ENCODE peak calls at places on chromosome 2, in nine cellular contexts. A is anterior cingulate cortex; K is fibroblast of mammary gland; P is Peyer's patch; D is activated naive CD8-positive, alpha-beta T cell treated with anti-CD3 and anti-CD28 coated beads for 36 hours; H is activated effector memory CD4-positive, alpha-beta T cell treated with anti-CD3 and anti-CD28 coated beads, Interleukin-2, amount 50 U/mL, for 16 hours; X is cerebellum; G is activated gamma-delta T cell treated with Interleukin-2 at 50 U/mL for 16 hours; Y is NCI-H1417 treated with DMSO at 0.1 percent for 48 hours. W is an unnamed sample.

GRCh38 chr2:172726172-172726735 is 9.4 kb upstream of the RAPGEF4 start:
- DNase-seq in D (no peak), A (no peak), K (no peak), Y (no peak), X (peak), P (no peak), H (no peak), G (no peak), W (no peak)

GRCh38 chr2:158477202-158477601 is 20.4 kb downstream of the PKP4 start:
- DNase-seq in G (no peak), K (no peak), A (no peak), H (no peak), X (no peak), P (no peak), D (no peak), Y (no peak), W (no peak)

GRCh38 chr2:12787891-12788783 is 71.4 kb downstream of the TRIB2 start:
- DNase-seq in X (no peak), H (no peak), Y (no peak), P (no peak), G (no peak), A (no peak), K (peak), D (no peak), W (no peak)

GRCh38 chr2:130251865-130252620 is 53.8 kb upstream of the TUBA3E start:
- DNase-seq in G (no peak), H (no peak), Y (no peak), P (no peak), X (no peak), K (no peak), D (no peak), A (no peak), W (no peak)

GRCh38 chr2:53018830-53019425 is 748.7 kb upstream of the CHAC2 start:
- DNase-seq in K (peak), D (no peak), Y (no peak), G (no peak), H (no peak), A (no peak), P (no peak), X (no peak), W (no peak)

GRCh38 chr2:42112418-42112817 is 56.7 kb upstream of the EML4 start:
- DNase-seq in K (no peak), P (no peak), Y (no peak), H (no peak), X (no peak), G (no peak), D (no peak), A (no peak), W (no peak)

GRCh38 chr2:189222440-189222839 is 42.9 kb upstream of the COL5A2 start:
- DNase-seq in Y (no peak), K (peak), X (no peak), H (no peak), G (no peak), D (no peak), A (no peak), P (peak), W (peak)

GRCh38 chr2:42493885-42494433 is at the start of gene KCNG3:
- DNase-seq in Y (peak), H (peak), P (peak), X (peak), G (peak), A (no peak), D (peak), K (peak), W (peak)

GRCh38 chr2:137964066-137964858 is at the start of gene HNMT:
- DNase-seq in A (peak), G (no peak), P (peak), H (no peak), X (no peak), D (no peak), K (peak), Y (no peak), W (peak)

GRCh38 chr2:202376460-202377307 is 557 bp downstream of the BMPR2 start:
- DNase-seq in K (peak), A (peak), D (peak), G (peak), H (peak), P (peak), X (peak), Y (no peak), W (peak)

GRCh38 chr2:189370719-189371118 is 70.6 kb upstream of the WDR75 start:
- DNase-seq in X (no peak), A (no peak), D (no peak), P (no peak), H (no peak), Y (no peak), K (peak), G (no peak), W (no peak)

GRCh38 chr2:74891136-74891764 is 57.3 kb downstream of the HK2 start:
- DNase-seq in A (no peak), X (no peak), D (no peak), G (no peak), Y (no peak), H (no peak), K (no peak), P (no peak), W (no peak)

GRCh38 chr2:122704109-122704563 is 948.7 kb downstream of the TSN start:
- DNase-seq in P (no peak), X (no peak), G (no peak), Y (no peak), H (no peak), K (no peak), D (no peak), A (no peak), W (no peak)

GRCh38 chr2:157743051-157743450 is 114.4 kb upstream of the ACVR1C start:
- DNase-seq in H (no peak), P (no peak), G (no peak), A (no peak), D (peak), K (no peak), X (no peak), Y (no peak), W (no peak)

GRCh38 chr2:57979158-57979557 is 67.4 kb upstream of the VRK2 start:
- DNase-seq in Y (no peak), G (no peak), A (no peak), K (no peak), H (no peak), D (no peak), P (no peak), X (no peak), W (no peak)

GRCh38 chr2:16653799-16654198 is 11.8 kb downstream of the CYRIA start:
- DNase-seq in X (no peak), A (no peak), H (no peak), P (peak), G (no peak), K (no peak), D (no peak), Y (no peak), W (no peak)

GRCh38 chr2:20438334-20439192 is 8.3 kb upstream of the RHOB start:
- DNase-seq in X (no peak), K (peak), Y (no peak), A (no peak), P (peak), D (no peak), H (peak), G (no peak), W (no peak)

W was measured in right cardiac atrium.